ENCODE peak calls at places on chromosomes 7 and 10, in five cellular contexts. T is brain microvascular endothelial cell, F is cardiac fibroblast, A is fibroblast of lung, L is A549. K is an unnamed sample.

GRCh38 chr10:130739757-130740145 is 571.8 kb downstream of the TCERG1L start:
- DNase-seq in T (no peak), F (no peak), A (no peak), L (no peak), K (no peak)

GRCh38 chr7:90345548-90346319 is 782 bp upstream of the GTPBP10 start:
- DNase-seq in T (peak), F (peak), A (peak), L (no peak), K (peak)

GRCh38 chr10:104689547-104689946 is 48.5 kb downstream of the SORCS3 start:
- DNase-seq in T (no peak), F (no peak), A (no peak), L (no peak), K (no peak)

GRCh38 chr10:44975487-44976331 is 2.9 kb downstream of the DEPP1 start:
- DNase-seq in T (peak), F (peak), A (peak), L (no peak), K (peak)

GRCh38 chr10:52353960-52354394 is 39.9 kb downstream of the DKK1 start:
- DNase-seq in T (no peak), F (peak), A (peak), L (no peak), K (no peak)

GRCh38 chr7:1231214-1232102 is 1.2 kb upstream of the UNCX start:
- DNase-seq in T (no peak), F (no peak), A (no peak), L (no peak), K (no peak)

GRCh38 chr10:48450811-48451466 is 144.5 kb downstream of the MAPK8 start:
- DNase-seq in T (no peak), F (no peak), A (no peak), L (no peak), K (no peak)

GRCh38 chr7:68963547-68963946 is 634.7 kb upstream of the AUTS2 start:
- DNase-seq in T (peak), F (peak), A (peak), L (no peak), K (peak)

GRCh38 chr7:80231719-80232118 is 97.1 kb downstream of the GNAI1 start:
- DNase-seq in T (peak), F (peak), A (peak), L (no peak), K (peak)

DNA sequence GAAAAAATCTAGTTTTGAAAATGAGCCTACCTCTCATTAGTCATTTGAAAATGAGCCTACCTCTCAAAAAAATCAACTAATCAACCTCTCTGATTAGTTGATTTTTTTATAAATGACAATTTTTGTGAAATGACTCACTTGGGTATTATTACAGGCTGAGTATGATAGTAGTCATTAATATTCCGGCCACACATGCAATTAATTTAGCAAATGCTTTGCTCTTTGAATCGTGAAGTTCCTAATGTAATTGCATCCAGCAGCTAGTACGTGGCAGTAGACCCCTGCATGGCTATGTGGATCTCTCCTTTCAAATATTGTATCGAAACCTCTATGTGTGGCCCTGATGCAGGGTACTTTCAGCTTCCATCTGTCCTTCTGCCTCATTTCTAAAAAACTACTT is 245.9 kb upstream of the PHYHIPL start:
- DNase-seq in T (no peak), F (no peak), A (peak), L (no peak), K (no peak)
- TF ChIP-seq CTCF in T (no peak), F (no peak), A (no peak), L (no peak), K (no peak)

GRCh38 chr10:121709674-121710073 is 111.4 kb upstream of the FGFR2 start:
- DNase-seq in T (peak), F (peak), A (peak), L (no peak), K (peak)
- H3K4me3 ChIP-seq in T (no peak), F (no peak), A (no peak), L (no peak), K (no peak)

GRCh38 chr10:26318672-26319071 is 102.1 kb downstream of the GAD2 start:
- DNase-seq in T (no peak), F (no peak), A (no peak), L (no peak), K (no peak)
- TF ChIP-seq CTCF in T (no peak), F (no peak), A (no peak), L (no peak), K (no peak)

DNA sequence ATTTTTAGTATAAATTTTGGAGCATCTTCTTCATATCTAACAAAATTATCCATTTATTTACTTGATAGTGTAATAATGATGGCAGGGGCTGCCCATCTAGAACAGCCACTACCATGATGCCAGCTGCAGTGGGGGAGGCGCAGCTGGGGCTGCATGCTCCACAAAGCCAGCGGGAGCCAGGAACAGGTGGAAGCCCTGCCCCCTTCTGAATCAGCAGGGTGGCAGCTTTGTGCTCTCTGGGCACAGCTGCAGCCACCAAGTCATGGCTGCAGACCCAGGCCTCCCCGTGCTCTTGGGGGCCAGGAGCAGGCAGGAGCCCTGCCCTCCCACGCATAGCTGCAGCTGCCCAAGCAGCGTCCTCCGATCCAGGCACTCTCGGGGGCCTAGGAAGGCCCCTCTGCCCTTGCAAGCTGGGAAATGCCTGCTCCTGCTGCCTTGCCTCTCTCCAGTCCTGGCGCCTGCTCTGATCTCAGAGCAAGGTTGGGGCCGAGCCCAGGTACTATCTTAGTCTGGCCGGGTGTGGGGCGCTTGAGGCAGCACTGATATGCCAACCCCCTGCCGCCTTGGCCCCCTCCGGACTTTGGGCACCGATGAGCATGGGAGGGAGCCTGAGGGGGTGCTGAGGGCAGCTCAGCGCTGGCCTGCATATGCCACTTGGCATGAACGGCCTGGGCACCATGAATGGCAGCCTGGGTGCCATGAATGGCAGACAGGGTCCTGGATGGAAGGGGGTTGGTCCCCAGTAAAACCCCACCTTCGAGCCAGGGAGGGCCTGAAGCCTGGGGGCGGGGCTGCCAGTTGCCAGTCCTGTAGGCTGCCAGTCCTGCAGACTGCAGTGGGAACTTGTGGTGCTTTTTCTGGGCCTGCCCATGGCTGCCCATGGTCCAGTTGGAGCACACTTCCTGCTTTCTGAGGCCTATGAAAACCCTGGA is 1110.8 kb upstream of the POT1 start:
- DNase-seq in T (no peak), F (no peak), A (no peak), L (no peak), K (no peak)
- H3K4me3 ChIP-seq in T (no peak), F (no peak), A (no peak), L (no peak), K (no peak)

GRCh38 chr7:113405296-113406056 is 287.1 kb upstream of the SMIM30 start:
- DNase-seq in T (no peak), F (no peak), A (no peak), L (no peak), K (no peak)

GRCh38 chr7:113402005-113402404 is 283.7 kb upstream of the SMIM30 start:
- DNase-seq in T (no peak), F (no peak), A (no peak), L (no peak), K (no peak)

GRCh38 chr7:113408999-113409398 is 290.6 kb upstream of the SMIM30 start:
- DNase-seq in T (no peak), F (no peak), A (peak), L (no peak), K (no peak)

DNA sequence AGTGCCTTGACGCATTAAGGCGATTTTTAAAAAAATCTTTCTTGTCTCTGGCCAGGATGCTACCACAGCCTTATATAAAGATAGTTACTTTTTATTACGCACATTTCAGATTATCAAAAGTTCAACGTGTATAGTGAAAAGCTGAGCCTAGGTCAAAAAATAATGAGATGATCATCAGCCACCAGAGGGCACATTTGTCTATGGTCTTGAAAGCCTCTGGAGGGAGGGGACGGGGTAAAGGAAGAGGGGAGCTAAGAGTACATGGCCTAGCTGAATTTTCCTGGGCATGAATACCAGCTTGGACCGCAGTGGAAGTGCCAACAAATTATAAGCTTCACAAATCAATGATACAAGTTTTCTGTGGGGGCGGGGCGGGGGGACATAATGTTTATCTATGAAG is 285.9 kb upstream of the SMIM30 start:
- DNase-seq in T (no peak), F (no peak), A (no peak), L (peak), K (no peak)
- TF ChIP-seq CTCF in T (peak), F (no peak), A (no peak), L (peak), K (peak)

GRCh38 chr7:131553906-131554305 is 2.5 kb downstream of the PODXL start:
- DNase-seq in T (no peak), F (no peak), A (no peak), L (no peak), K (no peak)
- H3K4me3 ChIP-seq in T (peak), F (no peak), A (no peak), L (no peak), K (no peak)